ENCODE peak calls at places on chromosomes 2 and 18, in seven cellular contexts. P is CD4-positive, alpha-beta memory T cell; M is AG10803; W is cardiac fibroblast; C is fibroblast of the aortic adventitia; H is neuronal stem cell; T is astrocyte of the spinal cord. Z is an unnamed sample.

GRCh38 chr18:23994361-23994902 is 20.1 kb upstream of the TTC39C start:
- DNase-seq in W (peak), P (peak), M (peak), C (peak), T (peak), H (no peak), Z (peak)

GRCh38 chr2:54360055-54360792 is 95.9 kb upstream of the SPTBN1 start:
- DNase-seq in W (peak), P (no peak), T (peak), H (no peak), M (peak), C (peak), Z (no peak)

GRCh38 chr2:215144106-215144875 is 5.9 kb upstream of the ABCA12 start:
- DNase-seq in C (no peak), P (no peak), T (no peak), M (no peak), H (no peak), W (no peak), Z (no peak)

GRCh38 chr2:142190805-142191204 is 60.0 kb upstream of the LRP1B start:
- DNase-seq in M (peak), T (peak), H (no peak), C (peak), P (no peak), W (peak), Z (no peak)

GRCh38 chr2:153476491-153477095 is 2.0 kb downstream of the RPRM start:
- DNase-seq in H (no peak), M (no peak), T (no peak), P (no peak), W (no peak), C (no peak), Z (no peak)

GRCh38 chr2:15999592-16000469 is 59.5 kb downstream of the MYCN start:
- DNase-seq in H (no peak), W (no peak), M (no peak), P (no peak), C (no peak), T (no peak), Z (no peak)

GRCh38 chr18:73283032-73283431 is 415.2 kb upstream of the NETO1 start:
- DNase-seq in T (peak), P (no peak), H (no peak), C (no peak), M (peak), W (no peak), Z (no peak)

GRCh38 chr18:58325521-58325908 is 281.5 kb downstream of the NEDD4L start:
- DNase-seq in C (peak), W (no peak), P (no peak), H (no peak), T (no peak), M (peak), Z (no peak)

GRCh38 chr2:63792523-63792922 is 49.2 kb upstream of the UGP2 start:
- DNase-seq in H (no peak), C (peak), P (no peak), M (peak), T (peak), W (peak), Z (no peak)

GRCh38 chr2:8309131-8309530 is 372.7 kb upstream of the ID2 start:
- DNase-seq in W (no peak), P (no peak), H (no peak), T (no peak), C (no peak), M (no peak), Z (no peak)

GRCh38 chr2:169670215-169670651 is 24.0 kb downstream of the CFAP210 start:
- DNase-seq in H (no peak), P (no peak), W (peak), T (no peak), M (peak), C (peak), Z (no peak)

GRCh38 chr2:27792759-27793158 is 21.2 kb downstream of the MRPL33 start:
- DNase-seq in M (peak), W (peak), T (peak), C (peak), H (no peak), P (no peak), Z (no peak)

GRCh38 chr2:162123806-162124758 is 28.0 kb downstream of the GCG start:
- DNase-seq in H (peak), C (peak), M (peak), T (peak), W (peak), P (peak), Z (no peak)

GRCh38 chr2:123808243-123808642 is 216.8 kb upstream of the CNTNAP5 start:
- DNase-seq in H (no peak), M (no peak), W (no peak), C (no peak), P (no peak), T (no peak), Z (peak)

GRCh38 chr2:120287183-120288015 is 34.7 kb downstream of the RALB start:
- DNase-seq in M (peak), H (no peak), C (peak), P (no peak), W (peak), T (peak), Z (no peak)

GRCh38 chr2:231104115-231104713 is 20.6 kb downstream of the HTR2B start:
- DNase-seq in M (peak), W (peak), H (peak), T (peak), C (peak), P (peak), Z (peak)

GRCh38 chr18:10439898-10440297 is 14.5 kb upstream of the APCDD1 start:
- DNase-seq in W (no peak), H (no peak), T (no peak), C (no peak), P (no peak), M (no peak), Z (no peak)

GRCh38 chr2:54570925-54571694 is 115.0 kb downstream of the SPTBN1 start:
- DNase-seq in M (peak), P (peak), H (no peak), C (peak), W (peak), T (peak), Z (peak)

GRCh38 chr2:46550686-46551404 is 71.5 kb downstream of the TMEM247 start:
- DNase-seq in W (no peak), T (no peak), P (no peak), C (no peak), M (no peak), H (no peak), Z (no peak)

GRCh38 chr2:241612156-241613017 is 24.6 kb downstream of the THAP4 start:
- DNase-seq in P (no peak), C (no peak), H (no peak), T (no peak), W (peak), M (peak), Z (no peak)

GRCh38 chr2:113754989-113755689 is 1.3 kb downstream of the SLC35F5 start:
- DNase-seq in M (no peak), C (peak), W (peak), H (no peak), T (peak), P (no peak), Z (no peak)

GRCh38 chr2:175929850-175930249 is 72.2 kb downstream of the LNPK start:
- DNase-seq in P (no peak), C (no peak), W (peak), M (peak), T (peak), H (no peak), Z (no peak)

GRCh38 chr2:240383871-240384700 is 51.4 kb upstream of the GPC1 start:
- DNase-seq in H (no peak), P (no peak), W (no peak), M (no peak), T (no peak), C (no peak), Z (no peak)

GRCh38 chr18:8949206-8949605 is 153.3 kb upstream of the NDUFV2 start:
- DNase-seq in M (peak), T (no peak), W (peak), H (no peak), C (no peak), P (no peak), Z (peak)

GRCh38 chr2:186862869-186863709 is 14.1 kb upstream of the ZSWIM2 start:
- DNase-seq in M (peak), W (peak), H (peak), T (peak), P (no peak), C (peak), Z (no peak)

GRCh38 chr18:37986665-37987064 is 421.1 kb upstream of the CELF4 start:
- DNase-seq in T (no peak), C (no peak), H (no peak), P (no peak), M (no peak), W (no peak), Z (no peak)

GRCh38 chr2:55932843-55933242 is 9.3 kb upstream of the EFEMP1 start:
- DNase-seq in H (no peak), W (no peak), M (no peak), P (no peak), C (no peak), T (no peak), Z (no peak)

GRCh38 chr2:160590664-160591063 is 97.1 kb upstream of the RBMS1 start:
- DNase-seq in M (no peak), P (no peak), H (no peak), W (no peak), C (no peak), T (no peak), Z (no peak)

GRCh38 chr2:182148344-182148743 is 162.7 kb downstream of the PPP1R1C start:
- DNase-seq in T (peak), P (no peak), M (no peak), C (peak), W (peak), H (no peak), Z (no peak)

GRCh38 chr2:197293252-197294007 is 17.1 kb downstream of the ANKRD44 start:
- DNase-seq in T (no peak), P (peak), H (no peak), W (peak), M (no peak), C (no peak), Z (no peak)

GRCh38 chr2:179226203-179226960 is 38.2 kb downstream of the SESTD1 start:
- DNase-seq in W (no peak), C (peak), P (no peak), T (no peak), H (no peak), M (no peak), Z (no peak)

DNA sequence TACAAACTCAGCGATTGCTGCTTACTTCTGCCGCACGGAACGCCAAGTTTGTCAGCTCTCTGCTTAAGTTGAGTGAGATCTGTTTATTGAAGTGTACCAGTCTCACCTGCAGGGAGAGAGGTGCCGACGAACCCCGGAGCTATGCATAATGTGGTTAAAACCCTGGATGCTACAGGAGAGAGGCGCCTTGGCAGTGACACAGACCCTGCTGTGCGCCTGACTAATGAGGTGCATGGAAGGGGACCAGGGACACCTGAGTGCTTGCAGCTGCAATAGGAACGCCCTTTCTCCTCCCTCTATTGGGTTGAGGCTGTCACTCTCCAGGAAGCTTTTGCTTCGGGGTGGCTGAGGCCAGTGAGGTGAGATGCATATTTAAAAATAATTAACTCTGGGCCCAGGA is 1.0 kb downstream of the SLC9A2 start:
- DNase-seq in P (no peak), T (no peak), H (no peak), W (no peak), M (no peak), C (no peak), Z (no peak)
- H3K4me3 ChIP-seq in P (no peak), T (no peak), H (peak), W (no peak), M (no peak), C (no peak), Z (no peak)

DNA sequence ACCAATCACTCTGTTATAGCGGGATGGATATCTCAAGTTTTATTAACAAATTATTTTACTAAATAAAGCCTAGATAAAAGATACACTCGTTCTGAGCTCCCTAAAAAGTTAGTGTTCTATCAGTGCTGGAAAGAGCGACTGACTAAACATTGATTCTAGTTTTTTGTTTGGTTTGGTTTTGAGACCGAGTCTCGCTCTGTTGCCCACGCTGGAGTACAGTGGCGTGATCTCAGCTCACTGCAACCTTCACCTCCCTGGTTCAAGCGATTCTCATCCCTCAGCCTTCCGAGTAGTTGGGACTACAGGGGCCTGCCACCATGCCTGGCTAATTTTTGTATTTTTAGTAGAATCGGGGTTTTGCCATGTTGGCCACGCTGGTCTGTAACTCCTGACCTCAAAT is 73.8 kb upstream of the CDCA7 start:
- DNase-seq in W (no peak), H (no peak), M (no peak), P (no peak), T (no peak), C (no peak), Z (no peak)
- H3K4me3 ChIP-seq in W (no peak), H (no peak), M (no peak), P (no peak), T (no peak), C (no peak), Z (no peak)

GRCh38 chr2:29518988-29519925 is 402.1 kb downstream of the ALK start:
- DNase-seq in M (peak), H (no peak), P (no peak), C (peak), W (peak), T (peak), Z (no peak)
- H3K4me3 ChIP-seq in M (no peak), H (no peak), P (no peak), C (no peak), W (no peak), T (no peak), Z (no peak)

GRCh38 chr2:134292514-134292913 is 38.6 kb downstream of the MGAT5 start:
- DNase-seq in M (no peak), W (no peak), C (no peak), T (no peak), H (no peak), P (no peak), Z (no peak)

GRCh38 chr2:134290363-134290762 is 36.5 kb downstream of the MGAT5 start:
- DNase-seq in W (no peak), C (no peak), P (peak), T (no peak), M (no peak), H (no peak), Z (no peak)

GRCh38 chr2:134289225-134289624 is 35.4 kb downstream of the MGAT5 start:
- DNase-seq in C (no peak), H (no peak), W (no peak), T (no peak), M (no peak), P (peak), Z (no peak)

GRCh38 chr2:134287323-134287722 is 33.5 kb downstream of the MGAT5 start:
- DNase-seq in H (no peak), P (no peak), M (no peak), T (no peak), C (no peak), W (no peak), Z (no peak)

DNA sequence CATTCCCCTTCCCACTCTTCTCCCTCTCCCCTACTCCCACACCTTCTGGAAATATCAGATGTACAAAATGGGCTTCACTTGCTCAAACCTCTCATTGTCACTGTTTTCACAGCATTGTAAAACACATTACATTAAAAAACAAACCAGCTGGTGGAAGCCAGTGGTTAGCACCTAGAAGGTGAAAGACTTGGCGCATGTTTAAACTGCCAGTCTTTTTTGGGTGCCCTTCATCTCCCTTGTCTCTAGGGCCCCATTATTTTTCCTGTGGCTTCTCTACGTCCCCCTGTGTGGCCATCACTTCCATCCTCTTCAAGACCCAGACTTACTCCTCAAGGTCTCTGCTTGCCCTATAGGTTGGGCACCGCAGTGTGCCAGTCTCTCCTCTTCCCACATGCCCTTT is 34.9 kb downstream of the MGAT5 start:
- DNase-seq in W (no peak), C (no peak), T (no peak), H (no peak), P (no peak), M (no peak), Z (no peak)
- H3K4me3 ChIP-seq in W (no peak), C (no peak), T (no peak), H (no peak), P (no peak), M (no peak), Z (no peak)

GRCh38 chr2:164620873-164621760 is at the start of gene GRB14:
- DNase-seq in C (peak), W (peak), T (peak), H (no peak), M (peak), P (no peak), Z (peak)
- H3K4me3 ChIP-seq in C (peak), W (peak), T (peak), H (peak), M (peak), P (no peak), Z (peak)

GRCh38 chr2:49940616-49941015 is 786.3 kb upstream of the FSHR start:
- DNase-seq in T (no peak), M (no peak), P (no peak), H (no peak), W (no peak), C (no peak), Z (no peak)
- H3K4me3 ChIP-seq in T (no peak), M (no peak), P (peak), H (no peak), W (no peak), C (no peak), Z (no peak)

DNA sequence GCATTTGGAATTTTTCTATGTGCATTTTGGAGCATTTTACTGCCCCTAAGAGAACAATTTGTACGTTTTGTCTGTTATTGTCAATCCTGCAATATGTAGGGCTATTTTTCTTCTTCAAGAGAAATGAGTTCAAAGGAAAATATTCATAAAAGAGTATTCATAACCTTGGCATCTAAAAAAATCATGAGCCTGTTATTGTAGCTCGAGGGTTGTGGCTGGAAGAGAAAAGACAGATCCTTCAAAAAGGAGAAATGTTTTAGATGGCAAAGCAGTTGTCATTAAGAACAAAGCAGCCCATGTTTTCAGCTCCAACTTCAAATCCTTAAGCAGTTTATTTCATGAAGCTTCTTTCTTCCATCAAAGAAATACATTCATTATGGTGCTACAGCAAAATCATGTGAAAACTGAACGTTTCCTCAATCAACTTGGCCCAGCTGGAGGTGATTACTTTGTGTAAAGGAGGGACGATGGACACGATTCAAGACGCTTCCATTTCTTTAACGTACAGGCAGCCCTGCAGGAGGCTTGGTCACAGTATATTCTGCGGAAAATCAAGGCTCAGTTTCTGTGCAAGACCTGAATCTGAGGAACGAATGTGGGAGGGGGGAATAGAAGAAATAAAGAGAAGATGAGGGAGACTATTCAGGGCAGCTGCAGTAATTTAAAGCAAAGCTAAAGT is 31.4 kb downstream of the QPCT start:
- DNase-seq in W (no peak), C (no peak), M (no peak), P (no peak), H (no peak), T (peak), Z (no peak)
- H3K4me3 ChIP-seq in W (no peak), C (no peak), M (no peak), P (no peak), H (no peak), T (no peak), Z (no peak)

GRCh38 chr2:234488913-234489451 is 7.9 kb downstream of the ARL4C start:
- DNase-seq in H (no peak), C (no peak), M (no peak), P (peak), W (no peak), T (no peak), Z (no peak)
- H3K4me3 ChIP-seq in H (no peak), C (no peak), M (no peak), P (peak), W (no peak), T (no peak), Z (no peak)

GRCh38 chr2:9752441-9753275 is 90.6 kb upstream of the TAF1B start:
- DNase-seq in W (peak), C (peak), M (peak), P (peak), T (peak), H (no peak), Z (no peak)
- H3K4me3 ChIP-seq in W (peak), C (peak), M (peak), P (peak), T (no peak), H (no peak), Z (no peak)

GRCh38 chr18:7273301-7273911 is 42.5 kb downstream of the LRRC30 start:
- DNase-seq in W (peak), P (no peak), T (peak), H (no peak), C (peak), M (peak), Z (no peak)

GRCh38 chr18:7269903-7270302 is 39.0 kb downstream of the LRRC30 start:
- DNase-seq in W (no peak), C (no peak), P (no peak), H (no peak), T (no peak), M (no peak), Z (no peak)

DNA sequence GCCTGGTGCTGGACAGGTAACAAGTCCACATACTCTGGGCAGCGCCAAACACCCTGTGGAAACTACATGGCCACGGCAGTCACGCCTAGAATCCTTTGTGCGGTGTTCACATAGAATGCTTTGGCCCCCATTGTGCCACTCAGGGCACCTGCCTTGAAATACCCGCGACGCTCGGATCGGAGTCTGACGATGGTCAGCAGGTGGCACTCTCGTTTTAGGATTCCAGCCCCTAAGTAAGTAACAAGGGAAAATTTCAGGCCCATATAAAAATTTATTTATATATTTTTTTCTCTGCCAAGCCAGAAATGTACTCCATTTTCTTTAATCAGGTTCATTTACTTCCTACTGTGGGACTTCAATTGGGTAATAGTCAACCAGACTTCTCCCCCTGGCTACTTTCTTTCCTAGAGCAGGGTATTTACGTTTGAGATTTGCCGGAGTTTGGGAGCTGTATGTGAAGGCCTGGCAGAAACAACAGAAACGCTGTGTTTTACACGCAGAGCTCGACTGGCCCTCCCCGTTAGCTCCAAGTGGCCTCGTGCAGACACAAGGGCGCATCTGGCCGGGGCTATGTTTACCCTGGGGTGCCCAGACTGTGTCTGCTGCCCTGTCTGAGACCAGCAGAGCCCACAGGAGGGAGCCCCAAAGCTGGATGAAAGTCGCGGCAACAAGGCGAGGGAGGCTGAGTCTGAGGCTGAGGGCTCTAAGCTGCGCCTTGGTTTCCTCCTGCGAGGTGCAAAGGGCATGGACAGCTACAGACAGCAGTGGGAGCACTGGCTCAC is 41.6 kb downstream of the LRRC30 start:
- DNase-seq in T (peak), H (peak), C (peak), M (peak), P (no peak), W (peak), Z (peak)
- H3K4me3 ChIP-seq in T (no peak), H (no peak), C (no peak), M (no peak), P (no peak), W (no peak), Z (peak)

Z was measured in WERI-Rb-1.